ENCODE peak calls at places on chromosome 13, in ten cellular contexts. V, W, O, D, Y, B, S, A, R and N are unnamed samples.

GRCh38 chr13:73910733-73911132 is 223.5 kb downstream of the KLF12 start:
- DNase-seq in V (no peak), W (no peak), O (no peak), D (no peak), Y (no peak), B (no peak), S (no peak), A (no peak), R (no peak), N (no peak)

GRCh38 chr13:106088094-106088493 is 447.4 kb downstream of the EFNB2 start:
- DNase-seq in V (no peak), W (no peak), O (no peak), D (no peak), Y (no peak), B (no peak), S (no peak), A (no peak), R (no peak), N (no peak)

GRCh38 chr13:92500192-92500591 is 726.4 kb upstream of the GPC6 start:
- DNase-seq in V (no peak), W (no peak), O (no peak), D (no peak), Y (no peak), B (no peak), S (no peak), A (no peak), R (no peak), N (no peak)

GRCh38 chr13:113849546-113849945 is 14.3 kb downstream of the GAS6 start:
- DNase-seq in V (no peak), W (no peak), O (no peak), D (no peak), Y (no peak), B (no peak), S (no peak), A (no peak), R (no peak), N (no peak)

GRCh38 chr13:48505597-48506091 is 27.2 kb downstream of the RCBTB2 start:
- DNase-seq in V (peak), W (no peak), O (no peak), D (no peak), Y (no peak), B (no peak), S (no peak), A (peak), R (no peak), N (peak)

GRCh38 chr13:51222510-51223283 is 499 bp downstream of the FAM124A start:
- DNase-seq in V (peak), W (no peak), O (no peak), D (no peak), Y (peak), B (no peak), S (peak), A (peak), R (peak), N (no peak)

GRCh38 chr13:22563272-22563671 is 617.5 kb upstream of the SGCG start:
- DNase-seq in V (no peak), W (no peak), O (no peak), D (no peak), Y (no peak), B (no peak), S (no peak), A (no peak), R (no peak), N (no peak)

GRCh38 chr13:40874138-40874776 is 84.8 kb downstream of the SLC25A15 start:
- DNase-seq in V (no peak), W (no peak), O (no peak), D (no peak), Y (no peak), B (no peak), S (no peak), A (no peak), R (no peak), N (no peak)

GRCh38 chr13:25803626-25804025 is 248.2 kb downstream of the SHISA2 start:
- DNase-seq in V (no peak), W (no peak), O (no peak), D (no peak), Y (no peak), B (no peak), S (no peak), A (no peak), R (no peak), N (no peak)

GRCh38 chr13:45257638-45258338 is 56.9 kb upstream of the KCTD4 start:
- DNase-seq in V (peak), W (no peak), O (no peak), D (peak), Y (no peak), B (no peak), S (no peak), A (no peak), R (no peak), N (no peak)

GRCh38 chr13:48773531-48774275 is 120.0 kb downstream of the CYSLTR2 start:
- DNase-seq in V (peak), W (no peak), O (no peak), D (peak), Y (no peak), B (no peak), S (no peak), A (no peak), R (no peak), N (no peak)

GRCh38 chr13:41137951-41138350 is 5.3 kb upstream of the KBTBD6 start:
- DNase-seq in V (peak), W (no peak), O (no peak), D (peak), Y (peak), B (no peak), S (no peak), A (no peak), R (no peak), N (no peak)

GRCh38 chr13:105333416-105333815 is 1202.0 kb downstream of the EFNB2 start:
- DNase-seq in V (peak), W (no peak), O (no peak), D (no peak), Y (no peak), B (no peak), S (no peak), A (no peak), R (no peak), N (no peak)

GRCh38 chr13:35855531-35856019 is 275.6 kb downstream of the DCLK1 start:
- DNase-seq in V (peak), W (no peak), O (no peak), D (no peak), Y (peak), B (no peak), S (peak), A (no peak), R (peak), N (no peak)

GRCh38 chr13:111451402-111451801 is 131.0 kb downstream of the TEX29 start:
- DNase-seq in V (no peak), W (no peak), O (no peak), D (no peak), Y (no peak), B (no peak), S (peak), A (no peak), R (no peak), N (no peak)

GRCh38 chr13:111114362-111115050 is 604 bp upstream of the ARHGEF7 start:
- DNase-seq in V (peak), W (no peak), O (peak), D (no peak), Y (no peak), B (peak), S (peak), A (no peak), R (no peak), N (no peak)

GRCh38 chr13:83085186-83085900 is 796.9 kb downstream of the SLITRK1 start:
- DNase-seq in V (peak), W (no peak), O (no peak), D (peak), Y (no peak), B (no peak), S (no peak), A (no peak), R (no peak), N (no peak)

GRCh38 chr13:64709079-64709478 is 2521.1 kb downstream of the PCDH9 start:
- DNase-seq in V (no peak), W (no peak), O (no peak), D (no peak), Y (no peak), B (peak), S (no peak), A (no peak), R (peak), N (no peak)

GRCh38 chr13:35729926-35730627 is 253.6 kb upstream of the MAB21L1 start:
- DNase-seq in V (no peak), W (no peak), O (peak), D (no peak), Y (no peak), B (no peak), S (no peak), A (no peak), R (no peak), N (no peak)

GRCh38 chr13:109028626-109029025 is 399.2 kb downstream of the MYO16 start:
- DNase-seq in V (no peak), W (no peak), O (no peak), D (no peak), Y (no peak), B (no peak), S (no peak), A (no peak), R (no peak), N (no peak)

GRCh38 chr13:39577203-39577602 is 25.8 kb downstream of the LHFPL6 start:
- DNase-seq in V (no peak), W (no peak), O (no peak), D (no peak), Y (no peak), B (no peak), S (no peak), A (no peak), R (no peak), N (no peak)

GRCh38 chr13:44199627-44200207 is 173.9 kb upstream of the SERP2 start:
- DNase-seq in V (no peak), W (no peak), O (peak), D (no peak), Y (no peak), B (no peak), S (no peak), A (no peak), R (no peak), N (no peak)

GRCh38 chr13:98977568-98978270 is at the start of gene DOCK9:
- DNase-seq in V (peak), W (no peak), O (peak), D (peak), Y (no peak), B (no peak), S (peak), A (no peak), R (no peak), N (peak)

GRCh38 chr13:113147206-113147605 is 11.2 kb upstream of the PROZ start:
- DNase-seq in V (no peak), W (no peak), O (no peak), D (no peak), Y (no peak), B (no peak), S (no peak), A (peak), R (no peak), N (no peak)

GRCh38 chr13:112171570-112171965 is 104.6 kb downstream of the SOX1 start:
- DNase-seq in V (no peak), W (no peak), O (no peak), D (no peak), Y (no peak), B (no peak), S (no peak), A (no peak), R (no peak), N (no peak)

GRCh38 chr13:100209857-100210580 is 121.1 kb downstream of the PCCA start:
- DNase-seq in V (peak), W (no peak), O (no peak), D (peak), Y (no peak), B (no peak), S (no peak), A (no peak), R (no peak), N (no peak)

GRCh38 chr13:45833663-45834062 is 17.9 kb downstream of the SIAH3 start:
- DNase-seq in V (peak), W (no peak), O (peak), D (peak), Y (no peak), B (no peak), S (no peak), A (no peak), R (no peak), N (peak)

GRCh38 chr13:80871481-80871880 is 530.6 kb upstream of the SPRY2 start:
- DNase-seq in V (peak), W (no peak), O (no peak), D (peak), Y (no peak), B (no peak), S (no peak), A (no peak), R (no peak), N (no peak)

GRCh38 chr13:21326155-21327030 is 132.7 kb downstream of the ZDHHC20 start:
- DNase-seq in V (peak), W (no peak), O (no peak), D (peak), Y (no peak), B (peak), S (peak), A (peak), R (peak), N (no peak)

GRCh38 chr13:98172570-98173405 is 4.3 kb downstream of the RNF113B start:
- DNase-seq in V (peak), W (no peak), O (no peak), D (no peak), Y (no peak), B (no peak), S (no peak), A (no peak), R (no peak), N (no peak)